ENCODE peak calls at places on chromosomes 13 and 19, in eight cellular contexts. M is effector memory CD8-positive, alpha-beta T cell; G is COLO829; R is activated naive CD8-positive, alpha-beta T cell treated with anti-CD3 and anti-CD28 coated beads for 36 hours; W is CD14-positive monocyte; Q is type B pancreatic cell; Y is SW480; T is H4. L is an unnamed sample.
A peak's percentile ranks its signal among the peaks of the same experiment; 100 is the strongest.

GRCh38 chr13:59533561-59534337 is 630.0 kb downstream of the DIAPH3 start:
- DNase-seq in M (no peak), G (no peak), R (no peak), W (no peak), Q (no peak), Y (no peak), T (no peak), L (peak; percentile 28)

GRCh38 chr19:19201697-19202630 is 1.2 kb downstream of the NR2C2AP start:
- DNase-seq in M (no peak), G (no peak), R (no peak), W (no peak), Q (no peak), Y (no peak), T (no peak), L (no peak)

GRCh38 chr13:25868483-25868882 is 183.3 kb downstream of the SHISA2 start:
- DNase-seq in M (no peak), G (no peak), R (no peak), W (no peak), Q (no peak), Y (no peak), T (no peak), L (no peak)

GRCh38 chr19:29650988-29651387 is 14.3 kb upstream of the PLEKHF1 start:
- DNase-seq in M (no peak), G (no peak), R (no peak), W (no peak), Q (no peak), Y (no peak), T (no peak), L (no peak)

GRCh38 chr13:43230989-43231388 is 207.6 kb downstream of the DNAJC15 start:
- DNase-seq in M (no peak), G (no peak), R (no peak), W (no peak), Q (no peak), Y (no peak), T (no peak), L (no peak)

GRCh38 chr13:30108913-30109237 is 198.5 kb downstream of the KATNAL1 start:
- DNase-seq in M (no peak), G (no peak), R (no peak), W (no peak), Q (no peak), Y (peak; percentile 92), T (no peak), L (no peak)

GRCh38 chr19:17326595-17326966 is 8.1 kb downstream of the ANO8 start:
- DNase-seq in M (no peak), G (no peak), R (no peak), W (no peak), Q (no peak), Y (no peak), T (no peak), L (no peak)

GRCh38 chr19:1087813-1088418 is 7.3 kb downstream of the POLR2E start:
- DNase-seq in M (no peak), G (no peak), R (no peak), W (peak; percentile 92), Q (no peak), Y (no peak), T (no peak), L (no peak)

GRCh38 chr19:32308436-32309077 is 36.9 kb upstream of the ZNF507 start:
- DNase-seq in M (no peak), G (no peak), R (no peak), W (no peak), Q (no peak), Y (no peak), T (no peak), L (no peak)

GRCh38 chr19:29758863-29759262 is 43.8 kb upstream of the C19orf12 start:
- DNase-seq in M (no peak), G (no peak), R (no peak), W (no peak), Q (no peak), Y (no peak), T (no peak), L (no peak)

GRCh38 chr19:3047307-3048189 is 14.7 kb downstream of the TLE5 start:
- DNase-seq in M (peak; percentile 41), G (peak; percentile 47), R (peak; percentile 53), W (peak; percentile 58), Q (no peak), Y (peak; percentile 56), T (peak; percentile 68), L (peak; percentile 76)

GRCh38 chr19:29013325-29013724 is 199.6 kb downstream of the UQCRFS1 start:
- DNase-seq in M (no peak), G (no peak), R (no peak), W (no peak), Q (no peak), Y (no peak), T (no peak), L (no peak)

GRCh38 chr13:55497486-55497885 is 1643.2 kb upstream of the PRR20A start:
- DNase-seq in M (no peak), G (no peak), R (no peak), W (no peak), Q (no peak), Y (no peak), T (no peak), L (no peak)

GRCh38 chr19:48398329-48399235 is 5.1 kb downstream of the GRIN2D start:
- DNase-seq in M (peak; percentile 81), G (peak; percentile 94), R (peak; percentile 89), W (peak; percentile 73), Q (peak; percentile 89), Y (peak; percentile 87), T (no peak), L (peak; percentile 86)

GRCh38 chr13:23985846-23986245 is 88.5 kb upstream of the C1QTNF9B start:
- DNase-seq in M (no peak), G (no peak), R (no peak), W (no peak), Q (no peak), Y (no peak), T (no peak), L (no peak)

GRCh38 chr19:14536926-14537692 is 7.7 kb downstream of the TECR start:
- DNase-seq in M (no peak), G (peak; percentile 88), R (peak; percentile 47), W (no peak), Q (no peak), Y (no peak), T (no peak), L (peak; percentile 38)

GRCh38 chr13:76014618-76015315 is 378.6 kb downstream of the LMO7 start:
- DNase-seq in M (no peak), G (peak; percentile 48), R (no peak), W (no peak), Q (no peak), Y (peak; percentile 72), T (peak; percentile 9), L (peak; percentile 34)

GRCh38 chr19:39765091-39766076 is 13.3 kb upstream of the LEUTX start:
- DNase-seq in M (peak; percentile 16), G (peak; percentile 22), R (no peak), W (no peak), Q (no peak), Y (peak; percentile 52), T (peak; percentile 29), L (peak; percentile 52)

L was measured in astrocyte of the hippocampus.